ENCODE peak calls at places on chromosome 10, in eight cellular contexts. Z is HEK293T; M is Caco-2; E is fibroblast of the conjunctiva; P is T follicular helper cell; C is glomerular endothelial cell; B is activated T-helper 1 cell treated with anti-CD3 and anti-CD28 coated beads, Interleukin-2, amount 50 U/mL, for 16 hours; D is T-cell. K is an unnamed sample.

GRCh38 chr10:11655839-11656238 is 44.4 kb upstream of the USP6NL start:
- DNase-seq in Z (no peak), M (no peak), E (no peak), P (no peak), C (no peak), B (no peak), D (no peak), K (no peak)

GRCh38 chr10:73730153-73730906 is 13.8 kb upstream of the SEC24C start:
- DNase-seq in Z (peak; percentile 81), M (peak; percentile 91), E (peak; percentile 67), P (peak; percentile 82), C (no peak), B (peak; percentile 88), D (peak; percentile 84), K (peak; percentile 90)

GRCh38 chr10:63603709-63604445 is 82.7 kb downstream of the REEP3 start:
- DNase-seq in Z (no peak), M (no peak), E (peak; percentile 17), P (no peak), C (no peak), B (no peak), D (no peak), K (no peak)

GRCh38 chr10:132290631-132291030 is 17.1 kb downstream of the STK32C start:
- DNase-seq in Z (no peak), M (no peak), E (no peak), P (no peak), C (no peak), B (no peak), D (no peak), K (no peak)

GRCh38 chr10:44384601-44385422 is at the start of gene CXCL12:
- DNase-seq in Z (no peak), M (peak; percentile 31), E (no peak), P (no peak), C (no peak), B (no peak), D (no peak), K (peak; percentile 19)

GRCh38 chr10:77497748-77498147 is 139.9 kb downstream of the KCNMA1 start:
- DNase-seq in Z (no peak), M (no peak), E (no peak), P (no peak), C (no peak), B (no peak), D (no peak), K (no peak)

GRCh38 chr10:30553625-30554442 is 75.7 kb downstream of the LYZL2 start:
- DNase-seq in Z (peak; percentile 57), M (no peak), E (peak; percentile 31), P (no peak), C (no peak), B (no peak), D (no peak), K (no peak)

GRCh38 chr10:125772112-125772863 is 3.3 kb downstream of the MMP21 start:
- DNase-seq in Z (no peak), M (no peak), E (no peak), P (no peak), C (no peak), B (no peak), D (no peak), K (no peak)

GRCh38 chr10:18618995-18619394 is 32.4 kb downstream of the NSUN6 start:
- DNase-seq in Z (no peak), M (no peak), E (no peak), P (no peak), C (no peak), B (no peak), D (no peak), K (no peak)

GRCh38 chr10:23702977-23703414 is 264.1 kb downstream of the OTUD1 start:
- DNase-seq in Z (peak; percentile 63), M (peak; percentile 78), E (peak; percentile 47), P (peak; percentile 40), C (peak; percentile 3), B (no peak), D (peak; percentile 26), K (peak; percentile 30)

GRCh38 chr10:89593043-89593442 is 52.0 kb downstream of the PANK1 start:
- DNase-seq in Z (no peak), M (no peak), E (no peak), P (no peak), C (no peak), B (no peak), D (no peak), K (no peak)

GRCh38 chr10:100812978-100813377 is 67.6 kb downstream of the PAX2 start:
- DNase-seq in Z (no peak), M (no peak), E (no peak), P (no peak), C (no peak), B (no peak), D (no peak), K (no peak)

GRCh38 chr10:32347363-32347735 is 391 bp upstream of the EPC1 start:
- DNase-seq in Z (no peak), M (no peak), E (no peak), P (no peak), C (no peak), B (no peak), D (no peak), K (no peak)

GRCh38 chr10:30784896-30785605 is 155.5 kb upstream of the LYZL2 start:
- DNase-seq in Z (peak; percentile 70), M (no peak), E (no peak), P (no peak), C (no peak), B (no peak), D (peak; percentile 13), K (peak; percentile 70)

GRCh38 chr10:61262486-61263261 is 190.5 kb downstream of the TMEM26 start:
- DNase-seq in Z (no peak), M (no peak), E (peak; percentile 77), P (no peak), C (no peak), B (no peak), D (no peak), K (no peak)

GRCh38 chr10:15504101-15504840 is 133.2 kb upstream of the FAM171A1 start:
- DNase-seq in Z (no peak), M (no peak), E (no peak), P (no peak), C (no peak), B (no peak), D (no peak), K (no peak)

GRCh38 chr10:32190890-32191491 is 134.8 kb upstream of the KIF5B start:
- DNase-seq in Z (peak; percentile 9), M (no peak), E (no peak), P (no peak), C (no peak), B (no peak), D (no peak), K (peak; percentile 52)

K was measured in dermis microvascular lymphatic vessel endothelial cell.